ENCODE peak calls at places on chromosomes 12 and 14, in six cellular contexts. O is right cardiac atrium, E is body of pancreas, I is foreskin keratinocyte, L is T-cell, J is neural crest cell. Z is an unnamed sample.

GRCh38 chr14:73743431-73743931 is 29.3 kb upstream of the PNMA1 start:
- DNase-seq in O (peak), E (no peak), I (no peak), L (peak), J (no peak), Z (peak)

GRCh38 chr12:129203456-129203855 is 350.2 kb downstream of the GLT1D1 start:
- DNase-seq in O (no peak), E (no peak), I (no peak), L (no peak), J (no peak), Z (no peak)

GRCh38 chr14:58245562-58245961 is 919 bp downstream of the PSMA3 start:
- DNase-seq in O (no peak), E (no peak), I (no peak), L (no peak), J (no peak), Z (no peak)

GRCh38 chr12:68453876-68454275 is 121.7 kb upstream of the MDM1 start:
- DNase-seq in O (no peak), E (no peak), I (no peak), L (no peak), J (no peak), Z (no peak)

GRCh38 chr12:122128481-122128880 is 45.5 kb downstream of the IL31 start:
- DNase-seq in O (no peak), E (no peak), I (no peak), L (no peak), J (no peak), Z (no peak)

GRCh38 chr14:99790978-99791376 is 2.2 kb upstream of the EML1 start:
- DNase-seq in O (no peak), E (peak), I (peak), L (no peak), J (no peak), Z (no peak)

GRCh38 chr12:32920506-32921085 is 24.0 kb upstream of the PKP2 start:
- DNase-seq in O (no peak), E (no peak), I (peak), L (no peak), J (no peak), Z (no peak)

GRCh38 chr14:36129181-36129580 is 47.3 kb downstream of the PTCSC3 start:
- DNase-seq in O (no peak), E (no peak), I (peak), L (no peak), J (no peak), Z (no peak)

GRCh38 chr12:110937104-110937641 is 16.8 kb upstream of the MYL2 start:
- DNase-seq in O (peak), E (peak), I (peak), L (peak), J (peak), Z (peak)

GRCh38 chr14:76904740-76905569 is 78.7 kb downstream of the LRRC74A start:
- DNase-seq in O (peak), E (peak), I (peak), L (peak), J (no peak), Z (peak)

GRCh38 chr14:93044116-93044515 is 71.6 kb downstream of the ITPK1 start:
- DNase-seq in O (peak), E (no peak), I (peak), L (no peak), J (no peak), Z (no peak)

GRCh38 chr12:162467-163307 is 51.3 kb downstream of the SLC6A12 start:
- DNase-seq in O (no peak), E (no peak), I (no peak), L (no peak), J (no peak), Z (no peak)

GRCh38 chr14:104112113-104112505 is 26.3 kb upstream of the KIF26A start:
- DNase-seq in O (no peak), E (no peak), I (no peak), L (no peak), J (no peak), Z (no peak)

GRCh38 chr12:106445981-106446380 is 88.4 kb downstream of the POLR3B start:
- DNase-seq in O (no peak), E (no peak), I (no peak), L (no peak), J (no peak), Z (no peak)

GRCh38 chr12:116138380-116138779 is 139.1 kb downstream of the MED13L start:
- DNase-seq in O (no peak), E (no peak), I (no peak), L (no peak), J (no peak), Z (no peak)

GRCh38 chr14:71651228-71651627 is 281.0 kb upstream of the RGS6 start:
- DNase-seq in O (no peak), E (no peak), I (peak), L (no peak), J (no peak), Z (no peak)

GRCh38 chr12:123520567-123521474 is 12.7 kb downstream of the RILPL1 start:
- DNase-seq in O (peak), E (no peak), I (no peak), L (no peak), J (no peak), Z (no peak)

GRCh38 chr12:129096968-129097367 is 243.7 kb downstream of the GLT1D1 start:
- DNase-seq in O (no peak), E (no peak), I (no peak), L (no peak), J (no peak), Z (no peak)

GRCh38 chr12:6538420-6539275 is 4.3 kb downstream of the GAPDH start:
- DNase-seq in O (peak), E (no peak), I (peak), L (no peak), J (no peak), Z (no peak)